ENCODE peak calls at places on chromosomes 4 and X, in ten cellular contexts. J is pancreas; U is adipocyte; R is A673; Z is mesendoderm; Q is NT2/D1; O is CD4-positive, alpha-beta memory T cell; H is MM.1S; L is foreskin keratinocyte; S is suprapubic skin. F is an unnamed sample.

GRCh38 chrX:22300130-22300529 is 27.4 kb downstream of the CBLL2 start:
- DNase-seq in J (peak; percentile 20), U (peak; percentile 71), R (peak; percentile 48), Z (peak; percentile 41), Q (no peak), O (no peak), H (peak; percentile 73), L (peak; percentile 11), S (no peak), F (no peak)

GRCh38 chr4:77044458-77045124 is 31.2 kb downstream of the CCNI start:
- DNase-seq in J (no peak), U (peak; percentile 80), R (peak; percentile 34), Z (peak; percentile 32), Q (no peak), O (peak; percentile 38), H (peak; percentile 61), L (no peak), S (no peak), F (no peak)

GRCh38 chrX:130057209-130057608 is 53.1 kb downstream of the ELF4 start:
- DNase-seq in J (no peak), U (peak; percentile 17), R (no peak), Z (peak; percentile 25), Q (no peak), O (no peak), H (no peak), L (no peak), S (no peak), F (no peak)

GRCh38 chr4:2321279-2322196 is 59.6 kb upstream of the MXD4 start:
- DNase-seq in J (no peak), U (no peak), R (no peak), Z (no peak), Q (no peak), O (no peak), H (no peak), L (no peak), S (no peak), F (no peak)

GRCh38 chr4:16598241-16599224 is 299.9 kb downstream of the LDB2 start:
- DNase-seq in J (no peak), U (peak; percentile 38), R (no peak), Z (peak; percentile 32), Q (no peak), O (no peak), H (no peak), L (no peak), S (no peak), F (no peak)

GRCh38 chr4:51843309-51844156 is 580 bp downstream of the DCUN1D4 start:
- DNase-seq in J (peak; percentile 74), U (peak; percentile 92), R (peak; percentile 29), Z (peak; percentile 73), Q (no peak), O (peak; percentile 54), H (peak; percentile 43), L (peak; percentile 22), S (peak; percentile 91), F (peak; percentile 75)

GRCh38 chrX:12814434-12814833 is 23.2 kb downstream of the PRPS2 start:
- DNase-seq in J (no peak), U (peak; percentile 81), R (peak; percentile 52), Z (peak; percentile 65), Q (peak; percentile 49), O (peak; percentile 39), H (peak; percentile 60), L (no peak), S (no peak), F (no peak)

GRCh38 chrX:153488231-153488914 is 6.4 kb upstream of the BGN start:
- DNase-seq in J (no peak), U (peak; percentile 59), R (no peak), Z (peak; percentile 20), Q (no peak), O (no peak), H (no peak), L (no peak), S (no peak), F (peak; percentile 65)

GRCh38 chr4:189278559-189279165 is 662.0 kb upstream of the FRG1 start:
- DNase-seq in J (no peak), U (no peak), R (peak; percentile 6), Z (peak; percentile 21), Q (no peak), O (no peak), H (no peak), L (no peak), S (no peak), F (no peak)

GRCh38 chrX:47749185-47749967 is 87.3 kb upstream of the ZNF81 start:
- DNase-seq in J (no peak), U (no peak), R (no peak), Z (no peak), Q (no peak), O (no peak), H (peak; percentile 15), L (no peak), S (no peak), F (no peak)

GRCh38 chr4:71553605-71554004 is 214.8 kb downstream of the SLC4A4 start:
- DNase-seq in J (no peak), U (peak; percentile 71), R (peak; percentile 4), Z (peak; percentile 38), Q (no peak), O (no peak), H (no peak), L (no peak), S (no peak), F (no peak)

GRCh38 chrX:53930513-53931380 is 113.5 kb downstream of the PHF8 start:
- DNase-seq in J (no peak), U (no peak), R (peak; percentile 3), Z (peak; percentile 8), Q (no peak), O (no peak), H (no peak), L (no peak), S (no peak), F (no peak)

DNA sequence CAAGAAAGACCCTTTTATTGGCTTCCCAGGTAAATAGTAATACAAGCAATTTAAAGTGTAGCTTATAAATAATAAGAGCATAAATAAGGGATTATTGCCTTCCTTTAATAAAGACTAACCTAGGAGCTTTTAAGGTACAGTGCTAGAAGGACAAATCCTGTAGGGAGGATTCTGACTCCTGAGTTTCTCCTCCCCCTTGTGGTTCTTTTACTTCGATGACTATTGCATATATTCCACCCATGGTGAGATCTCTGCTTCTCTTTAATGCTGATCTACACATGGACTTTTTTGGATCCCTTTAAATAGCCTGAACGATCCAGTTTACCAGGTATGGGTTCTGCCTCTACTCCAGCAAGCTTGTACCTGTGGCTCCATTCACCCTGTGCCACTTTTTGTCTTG is 2.5 kb downstream of the GALNT7 start:
- DNase-seq in J (no peak), U (peak; percentile 58), R (peak; percentile 70), Z (peak; percentile 61), Q (no peak), O (no peak), H (no peak), L (no peak), S (no peak), F (no peak)
- H3K4me1 ChIP-seq in J (peaks cover 11% of the 10 kb centered on the region), U (peaks cover 10% of the 10 kb centered on the region), R (peaks cover 48% of the 10 kb centered on the region), Z (peaks cover 19% of the 10 kb centered on the region), Q (peaks cover 2% of the 10 kb centered on the region), O (peaks cover 27% of the 10 kb centered on the region), H (peaks cover 22% of the 10 kb centered on the region), L (peaks cover 4% of the 10 kb centered on the region), S (peaks cover 11% of the 10 kb centered on the region), F (peaks cover 25% of the 10 kb centered on the region)

DNA sequence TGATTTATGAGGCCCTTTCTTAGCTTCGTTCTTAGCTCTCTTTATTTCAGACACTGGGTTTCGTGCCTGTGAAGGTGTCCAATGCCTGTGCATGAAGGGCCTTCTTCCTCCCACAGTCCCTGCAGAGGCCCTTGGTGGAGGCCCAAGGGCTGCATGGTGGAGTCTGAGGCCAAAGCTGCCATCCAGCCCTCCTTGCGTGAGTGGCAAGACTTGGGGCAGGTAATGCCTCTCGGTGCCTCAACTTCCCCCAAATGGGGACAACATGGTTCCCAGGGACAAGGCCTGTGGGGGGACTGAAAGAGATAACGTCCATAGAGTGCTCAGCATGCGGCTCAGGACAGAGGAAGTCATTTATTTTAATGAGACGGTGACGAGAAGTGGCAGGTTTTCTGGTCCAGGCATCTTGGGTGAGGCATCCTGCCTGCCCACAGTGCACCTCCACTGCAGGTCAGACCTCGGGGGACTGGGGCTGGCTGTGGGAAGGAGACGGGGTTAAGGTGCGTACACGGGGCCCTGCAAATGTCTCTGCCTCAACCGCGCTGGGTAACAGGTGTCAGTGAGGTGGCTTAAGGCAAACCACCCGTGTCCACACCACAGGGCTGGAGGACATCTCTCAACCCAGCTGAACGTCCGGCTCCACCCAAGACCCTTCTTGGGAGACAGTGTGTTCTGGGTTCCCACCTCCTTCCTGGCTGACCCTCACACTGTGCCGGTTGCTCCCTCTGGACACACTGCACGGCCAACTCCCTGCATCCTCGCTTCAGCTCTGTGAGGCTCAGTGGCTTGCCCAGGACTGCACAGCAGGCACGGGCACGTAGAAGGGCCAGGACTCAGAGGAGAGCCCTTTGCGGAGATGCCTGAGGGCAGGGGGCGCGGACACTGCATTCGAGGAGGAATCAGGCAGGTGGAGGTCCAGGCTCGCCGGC is 50.5 kb downstream of the PSAPL1 start:
- DNase-seq in J (peak; percentile 7), U (no peak), R (no peak), Z (no peak), Q (no peak), O (no peak), H (no peak), L (no peak), S (peak; percentile 29), F (no peak)
- H3K4me1 ChIP-seq in J (no peaks in the 10 kb centered on the region), U (peaks cover 10% of the 10 kb centered on the region), R (no peaks in the 10 kb centered on the region), Z (no peaks in the 10 kb centered on the region), Q (peaks cover 13% of the 10 kb centered on the region), O (no peaks in the 10 kb centered on the region), H (no peaks in the 10 kb centered on the region), L (no peaks in the 10 kb centered on the region), S (peaks cover 13% of the 10 kb centered on the region), F (peaks cover 8% of the 10 kb centered on the region)

DNA sequence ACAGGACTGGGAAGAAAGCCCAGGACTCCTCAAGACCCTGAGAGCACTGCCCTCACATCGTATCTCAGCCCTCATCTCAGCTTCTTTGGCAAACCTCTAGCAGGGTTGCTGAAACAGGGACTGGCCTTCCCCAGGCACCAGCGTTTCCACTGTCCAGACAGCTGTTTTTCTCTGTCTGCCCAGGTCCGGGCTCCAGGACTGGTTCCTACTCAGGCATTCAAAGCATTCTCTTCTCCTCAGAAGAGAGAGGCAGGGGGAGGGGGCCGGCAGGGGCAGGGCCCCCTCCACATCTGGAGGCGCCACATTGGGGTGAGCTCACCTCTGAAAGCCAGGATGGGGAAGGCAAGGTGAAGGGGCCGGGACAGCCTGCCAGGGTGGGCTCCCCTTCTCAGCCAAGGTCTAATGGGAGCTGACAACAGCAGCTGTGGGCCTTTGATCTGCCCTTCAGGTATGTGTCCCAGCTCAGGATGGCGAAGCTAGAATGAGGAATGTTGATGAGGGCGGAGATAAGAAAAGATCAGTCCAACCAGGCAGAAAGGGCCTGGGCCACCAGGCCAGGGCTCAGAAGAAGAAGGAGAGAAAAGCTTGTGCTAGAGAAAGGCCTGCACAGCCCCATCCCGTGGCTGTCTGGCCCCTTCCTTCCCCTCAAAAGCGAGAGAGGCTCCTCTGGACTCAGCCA is 60.4 kb downstream of the PJA1 start:
- DNase-seq in J (no peak), U (no peak), R (no peak), Z (peak; percentile 85), Q (no peak), O (no peak), H (no peak), L (no peak), S (no peak), F (no peak)
- H3K4me1 ChIP-seq in J (no peaks in the 10 kb centered on the region), U (peaks cover 14% of the 10 kb centered on the region), R (peaks cover 18% of the 10 kb centered on the region), Z (peaks cover 7% of the 10 kb centered on the region), Q (peaks cover 14% of the 10 kb centered on the region), O (no peaks in the 10 kb centered on the region), H (no peaks in the 10 kb centered on the region), L (peaks cover 3% of the 10 kb centered on the region), S (peaks cover 5% of the 10 kb centered on the region), F (no peaks in the 10 kb centered on the region)

GRCh38 chr4:104424368-104424921 is 70.2 kb downstream of the CXXC4 start:
- DNase-seq in J (no peak), U (no peak), R (no peak), Z (no peak), Q (no peak), O (no peak), H (no peak), L (no peak), S (no peak), F (no peak)
- H3K4me1 ChIP-seq in J (no peaks in the 10 kb centered on the region), U (peaks cover 3% of the 10 kb centered on the region), R (peaks cover 23% of the 10 kb centered on the region), Z (no peaks in the 10 kb centered on the region), Q (no peaks in the 10 kb centered on the region), O (no peaks in the 10 kb centered on the region), H (no peaks in the 10 kb centered on the region), L (no peaks in the 10 kb centered on the region), S (peaks cover 8% of the 10 kb centered on the region), F (peaks cover 13% of the 10 kb centered on the region)